ENCODE peak calls at places on chromosomes 13 and 19, in nine cellular contexts. A is cardiac muscle cell, E is transverse colon, Z is esophagus muscularis mucosa, H is right lobe of liver, V is GM06990, L is astrocyte, W is endodermal cell, N is Peyer's patch. O is an unnamed sample. For H3K36me3, the result is how much of the 10 kb centered on the place peaks cover.

GRCh38 chr13:77986699-77987098 is 68.1 kb upstream of the EDNRB start:
- DNase-seq in A (no peak), E (no peak), Z (no peak), H (no peak), V (no peak), L (no peak), W (peak), N (no peak), O (no peak)

GRCh38 chr13:43805071-43805468 is 18.3 kb upstream of the ENOX1 start:
- DNase-seq in A (no peak), E (no peak), Z (no peak), H (no peak), V (no peak), L (peak), W (peak), N (no peak), O (no peak)

GRCh38 chr19:4067396-4068057 is 828 bp upstream of the ZBTB7A start:
- DNase-seq in A (peak), E (no peak), Z (no peak), H (no peak), V (no peak), L (no peak), W (no peak), N (peak), O (no peak)

GRCh38 chr13:77599351-77599750 is 63.8 kb downstream of the SCEL start:
- DNase-seq in A (no peak), E (no peak), Z (no peak), H (no peak), V (no peak), L (no peak), W (no peak), N (no peak), O (no peak)

GRCh38 chr19:40443930-40444180 is 280 bp downstream of the SERTAD3 start:
- DNase-seq in A (no peak), E (no peak), Z (no peak), H (no peak), V (no peak), L (no peak), W (no peak), N (no peak), O (no peak)

GRCh38 chr13:69565334-69565733 is 542.3 kb upstream of the ATXN8OS start:
- DNase-seq in A (no peak), E (peak), Z (no peak), H (no peak), V (no peak), L (peak), W (peak), N (no peak), O (no peak)

GRCh38 chr13:23980160-23980551 is 82.9 kb upstream of the C1QTNF9B start:
- DNase-seq in A (peak), E (peak), Z (peak), H (peak), V (peak), L (peak), W (peak), N (peak), O (peak)

GRCh38 chr13:29918845-29919244 is 68.4 kb upstream of the UBL3 start:
- DNase-seq in A (no peak), E (no peak), Z (no peak), H (no peak), V (no peak), L (peak), W (no peak), N (no peak), O (no peak)

GRCh38 chr13:20401958-20402856 is 123.5 kb downstream of the CRYL1 start:
- DNase-seq in A (no peak), E (no peak), Z (no peak), H (no peak), V (no peak), L (peak), W (peak), N (no peak), O (peak)

GRCh38 chr19:17830567-17831418 is 9.5 kb upstream of the INSL3 start:
- DNase-seq in A (peak), E (peak), Z (no peak), H (no peak), V (peak), L (peak), W (peak), N (peak), O (peak)

GRCh38 chr19:13163609-13164364 is 13.6 kb downstream of the IER2 start:
- DNase-seq in A (peak), E (peak), Z (peak), H (peak), V (peak), L (peak), W (peak), N (peak), O (peak)

GRCh38 chr13:94716016-94716415 is 3.7 kb upstream of the SOX21 start:
- DNase-seq in A (no peak), E (no peak), Z (peak), H (no peak), V (no peak), L (no peak), W (no peak), N (no peak), O (no peak)
- H3K4me3 ChIP-seq in A (no peak), E (no peak), Z (no peak), H (no peak), V (no peak), L (no peak), W (no peak), N (no peak), O (no peak)

DNA sequence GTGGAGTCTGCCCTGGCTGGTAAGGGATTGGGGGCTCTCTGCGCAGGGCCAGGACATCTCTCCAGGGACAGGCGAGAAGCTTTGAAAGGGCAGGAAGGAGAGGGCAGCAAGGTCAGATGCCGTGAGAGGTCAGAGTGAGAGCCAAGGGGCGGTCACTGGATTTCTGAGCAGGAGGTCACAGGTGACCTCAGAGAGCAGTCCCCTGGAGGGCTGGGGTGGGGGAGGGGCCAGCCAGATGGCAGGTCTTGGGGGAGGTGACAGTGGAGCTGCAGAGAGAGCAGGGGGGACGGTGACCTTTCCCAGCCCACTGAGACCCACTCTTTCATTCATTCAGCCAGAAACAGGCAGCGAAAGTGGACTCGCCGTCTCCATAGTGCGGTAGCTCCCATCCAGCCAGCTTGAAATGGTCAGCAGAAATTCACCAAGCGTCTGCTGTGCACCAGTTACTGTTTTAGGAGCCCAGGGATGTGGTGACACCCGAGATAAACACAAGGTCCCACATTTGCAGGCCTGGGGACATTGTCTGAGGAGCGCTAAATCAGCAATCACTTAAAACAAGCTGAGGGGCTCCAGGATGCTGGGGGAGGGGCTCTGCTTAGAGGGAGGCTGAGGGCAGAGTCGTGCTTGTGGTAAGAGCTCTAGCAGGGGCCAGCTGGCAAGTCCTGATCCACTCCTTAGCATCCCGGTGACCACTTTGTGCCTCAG is 10.2 kb downstream of the CARM1 start:
- DNase-seq in A (peak), E (no peak), Z (no peak), H (no peak), V (no peak), L (no peak), W (peak), N (no peak), O (no peak)
- TF ChIP-seq CTCF in A (no peak), E (no peak), Z (no peak), H (no peak), V (no peak), L (no peak), W (no peak), N (no peak), O (no peak)

DNA sequence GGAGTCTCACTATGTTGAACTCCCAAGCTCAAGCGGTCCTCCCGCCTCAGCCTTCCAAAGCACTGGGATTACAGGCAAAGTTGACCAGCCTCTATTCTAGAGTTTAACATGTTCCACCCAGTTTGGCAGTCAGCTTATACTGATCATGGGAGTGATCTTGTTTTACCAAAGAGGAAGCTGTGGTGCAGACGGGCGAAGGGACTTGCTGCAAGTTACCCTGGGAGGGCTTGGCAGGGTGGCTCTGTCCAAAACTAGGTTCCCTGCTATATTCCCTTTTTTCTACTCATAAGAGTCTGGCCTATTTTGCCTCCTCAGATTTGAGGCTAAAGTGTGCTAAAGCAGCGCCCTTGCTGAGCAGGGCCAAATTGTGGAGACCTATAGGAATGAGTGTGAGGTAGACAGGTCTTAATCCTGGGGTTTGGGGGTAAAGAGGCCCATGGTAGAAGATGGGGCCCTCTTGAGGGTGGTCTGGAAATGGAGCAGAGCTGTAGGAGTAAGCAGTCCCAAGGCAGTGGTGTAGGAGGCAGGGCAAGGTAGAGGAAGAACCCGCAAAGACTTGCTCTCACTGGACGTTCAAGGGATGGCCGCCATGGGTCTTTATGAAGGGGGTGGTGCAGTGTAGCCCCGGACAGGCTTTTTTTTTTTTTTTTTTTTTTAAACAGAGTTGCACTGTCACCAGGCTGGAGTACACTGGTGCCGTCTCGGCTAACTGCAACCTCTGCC is 3.3 kb downstream of the RPS19 start:
- DNase-seq in A (no peak), E (no peak), Z (no peak), H (no peak), V (no peak), L (no peak), W (no peak), N (no peak), O (no peak)
- H3K36me3 ChIP-seq in A (half or more), E (under half), Z (under half), H (half or more), V (under half), L (half or more), W (half or more), N (under half), O (under half)

GRCh38 chr19:57888107-57888493 is 737 bp downstream of the ZNF814 start:
- DNase-seq in A (peak), E (no peak), Z (no peak), H (no peak), V (no peak), L (no peak), W (no peak), N (no peak), O (no peak)
- H3K4me3 ChIP-seq in A (peak), E (peak), Z (peak), H (peak), V (peak), L (peak), W (peak), N (peak), O (peak)

GRCh38 chr13:42484396-42484795 is 89.6 kb upstream of the TNFSF11 start:
- DNase-seq in A (no peak), E (no peak), Z (no peak), H (no peak), V (no peak), L (peak), W (no peak), N (no peak), O (no peak)

GRCh38 chr13:42477588-42478190 is 96.3 kb upstream of the TNFSF11 start:
- DNase-seq in A (no peak), E (no peak), Z (no peak), H (no peak), V (no peak), L (no peak), W (no peak), N (no peak), O (no peak)

GRCh38 chr13:42474954-42475353 is 99.0 kb upstream of the TNFSF11 start:
- DNase-seq in A (no peak), E (no peak), Z (no peak), H (no peak), V (no peak), L (peak), W (no peak), N (no peak), O (no peak)

GRCh38 chr13:42478531-42479156 is 95.3 kb upstream of the TNFSF11 start:
- DNase-seq in A (peak), E (no peak), Z (no peak), H (no peak), V (no peak), L (no peak), W (peak), N (no peak), O (no peak)
- TF ChIP-seq CTCF in A (peak), E (peak), Z (no peak), H (peak), V (peak), L (peak), W (peak), N (no peak), O (peak)

GRCh38 chr19:11092181-11092538 is 2.9 kb downstream of the LDLR start:
- DNase-seq in A (no peak), E (no peak), Z (no peak), H (no peak), V (no peak), L (peak), W (no peak), N (no peak), O (peak)

GRCh38 chr19:11098327-11098726 is 9.1 kb downstream of the LDLR start:
- DNase-seq in A (no peak), E (no peak), Z (no peak), H (no peak), V (no peak), L (no peak), W (no peak), N (no peak), O (no peak)

GRCh38 chr19:11091343-11092153 is 2.3 kb downstream of the LDLR start:
- DNase-seq in A (no peak), E (peak), Z (peak), H (no peak), V (no peak), L (peak), W (peak), N (peak), O (peak)

GRCh38 chr19:11096210-11096841 is 7.1 kb downstream of the LDLR start:
- DNase-seq in A (no peak), E (peak), Z (no peak), H (no peak), V (peak), L (peak), W (no peak), N (no peak), O (no peak)

GRCh38 chr19:11094520-11094894 is 5.2 kb downstream of the LDLR start:
- DNase-seq in A (no peak), E (no peak), Z (no peak), H (no peak), V (no peak), L (no peak), W (no peak), N (no peak), O (no peak)
- H3K36me3 ChIP-seq in A (under half), E (under half), Z (under half), H (half or more), V (under half), L (under half), W (half or more), N (under half), O (under half)

DNA sequence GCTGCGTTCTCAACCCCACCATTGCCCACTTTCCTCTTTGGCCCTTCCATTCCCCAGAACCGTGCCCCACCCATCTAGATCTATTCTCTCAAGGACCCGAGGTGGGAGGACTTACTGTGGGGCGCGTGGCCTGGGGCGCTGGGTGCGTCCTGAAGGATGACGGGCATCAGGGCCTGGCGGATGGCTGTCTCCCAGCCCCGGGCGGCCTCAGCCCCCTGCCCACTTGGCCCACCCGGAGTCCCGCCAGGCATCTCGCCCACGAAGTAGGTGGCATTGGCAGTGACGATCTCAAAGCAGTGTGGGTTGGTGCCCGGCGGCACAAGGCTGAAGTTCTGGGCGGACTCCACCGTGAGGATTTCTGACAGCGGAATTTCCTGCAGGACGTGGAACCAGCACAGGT is 23.2 kb downstream of the PRKD2 start:
- DNase-seq in A (no peak), E (no peak), Z (no peak), H (no peak), V (no peak), L (no peak), W (no peak), N (no peak), O (no peak)
- H3K4me3 ChIP-seq in A (no peak), E (no peak), Z (no peak), H (no peak), V (no peak), L (no peak), W (no peak), N (no peak), O (no peak)